ENCODE peak calls at places on chromosomes 3 and 15, in nine cellular contexts. Y, H, I, S, O, D, K, P and R are unnamed samples.

GRCh38 chr15:82043726-82044372 is 2.0 kb downstream of the MEX3B start:
- DNase-seq in Y (no peak), H (no peak), I (no peak), S (peak; percentile 50), O (no peak), D (no peak), K (no peak), P (peak; percentile 46), R (no peak)

GRCh38 chr3:196995646-196996355 is 27.2 kb upstream of the PIGZ start:
- DNase-seq in Y (no peak), H (no peak), I (no peak), S (peak; percentile 30), O (no peak), D (no peak), K (no peak), P (no peak), R (no peak)

GRCh38 chr3:192422998-192423349 is 304.4 kb downstream of the FGF12 start:
- DNase-seq in Y (peak; percentile 28), H (peak; percentile 20), I (no peak), S (no peak), O (no peak), D (peak; percentile 19), K (no peak), P (no peak), R (no peak)

GRCh38 chr3:173371848-173372487 is 25.6 kb upstream of the NLGN1 start:
- DNase-seq in Y (peak; percentile 31), H (no peak), I (no peak), S (no peak), O (peak; percentile 24), D (peak; percentile 49), K (no peak), P (no peak), R (no peak)

GRCh38 chr3:4716231-4716630 is 223.1 kb downstream of the ITPR1 start:
- DNase-seq in Y (no peak), H (no peak), I (no peak), S (no peak), O (no peak), D (no peak), K (no peak), P (no peak), R (no peak)

GRCh38 chr15:79914728-79915127 is 17.9 kb upstream of the MTHFS start:
- DNase-seq in Y (no peak), H (no peak), I (no peak), S (no peak), O (no peak), D (no peak), K (no peak), P (no peak), R (no peak)

GRCh38 chr3:172233474-172234277 is 194.3 kb downstream of the FNDC3B start:
- DNase-seq in Y (no peak), H (no peak), I (no peak), S (no peak), O (no peak), D (no peak), K (no peak), P (no peak), R (no peak)

GRCh38 chr3:73055583-73056364 is 5.7 kb upstream of the EBLN2 start:
- DNase-seq in Y (no peak), H (no peak), I (no peak), S (no peak), O (no peak), D (no peak), K (no peak), P (no peak), R (no peak)

GRCh38 chr15:58423205-58423604 is 8.6 kb upstream of the LIPC start:
- DNase-seq in Y (no peak), H (no peak), I (no peak), S (no peak), O (no peak), D (no peak), K (no peak), P (no peak), R (no peak)

GRCh38 chr3:76724706-76725105 is 315.2 kb upstream of the ROBO2 start:
- DNase-seq in Y (no peak), H (no peak), I (no peak), S (no peak), O (no peak), D (no peak), K (no peak), P (no peak), R (no peak)

GRCh38 chr3:64918989-64919388 is 231.2 kb upstream of the ADAMTS9 start:
- DNase-seq in Y (no peak), H (no peak), I (no peak), S (no peak), O (no peak), D (no peak), K (no peak), P (no peak), R (no peak)

GRCh38 chr15:45641374-45641778 is 6.5 kb downstream of the SQOR start:
- DNase-seq in Y (no peak), H (no peak), I (peak; percentile 81), S (peak; percentile 54), O (no peak), D (peak; percentile 94), K (no peak), P (no peak), R (peak; percentile 49)

GRCh38 chr3:98964784-98965183 is 63.3 kb upstream of the DCBLD2 start:
- DNase-seq in Y (no peak), H (no peak), I (no peak), S (no peak), O (no peak), D (no peak), K (no peak), P (no peak), R (no peak)

GRCh38 chr3:73292241-73292640 is 230.8 kb downstream of the EBLN2 start:
- DNase-seq in Y (no peak), H (no peak), I (no peak), S (no peak), O (no peak), D (no peak), K (no peak), P (no peak), R (no peak)

GRCh38 chr3:143283432-143284128 is 164.0 kb downstream of the CHST2 start:
- DNase-seq in Y (peak; percentile 23), H (no peak), I (no peak), S (no peak), O (no peak), D (no peak), K (no peak), P (no peak), R (no peak)

GRCh38 chr3:105791919-105792786 is 76.7 kb downstream of the CBLB start:
- DNase-seq in Y (no peak), H (no peak), I (peak; percentile 35), S (peak; percentile 83), O (peak; percentile 54), D (peak; percentile 99), K (no peak), P (no peak), R (peak; percentile 94)

GRCh38 chr3:185153170-185153733 is 392 bp upstream of the C3orf70 start:
- DNase-seq in Y (no peak), H (no peak), I (no peak), S (peak; percentile 56), O (peak; percentile 22), D (no peak), K (no peak), P (no peak), R (peak; percentile 29)

GRCh38 chr15:87362531-87362930 is 894.0 kb downstream of the NTRK3 start:
- DNase-seq in Y (no peak), H (no peak), I (no peak), S (no peak), O (no peak), D (no peak), K (no peak), P (no peak), R (no peak)

DNA sequence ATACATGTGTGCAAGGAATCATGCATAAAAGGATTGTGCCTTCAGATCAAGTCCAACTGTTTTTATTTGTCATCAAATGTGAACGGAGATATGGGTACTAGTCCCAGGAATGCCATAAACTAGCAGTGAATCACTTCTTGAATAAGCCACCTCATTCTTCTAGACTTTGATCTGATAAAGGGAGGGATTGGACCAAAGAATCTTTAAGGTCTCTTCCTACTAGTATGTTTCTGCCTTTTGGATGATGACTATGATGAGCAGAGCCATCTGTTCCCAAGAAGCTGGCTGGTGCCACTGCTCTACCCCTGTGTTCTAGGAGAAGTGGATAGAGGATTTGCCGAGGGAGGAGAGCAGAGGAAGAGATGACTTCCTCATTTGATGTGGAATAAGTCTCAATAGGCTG is 28.8 kb upstream of the UACA start:
- DNase-seq in Y (no peak), H (no peak), I (peak; percentile 71), S (no peak), O (no peak), D (no peak), K (no peak), P (no peak), R (no peak)
- H3K27ac ChIP-seq in Y (no peak overlapping the region), H (no peak overlapping the region), I (peak overlapping the region; percentile 93), S (no peak overlapping the region), O (peak overlapping the region; percentile 7), D (peak overlapping the region; percentile 24), K (no peak overlapping the region), P (no peak overlapping the region), R (no peak overlapping the region)

GRCh38 chr3:145359040-145359439 is 801.9 kb downstream of the PLOD2 start:
- DNase-seq in Y (no peak), H (no peak), I (no peak), S (no peak), O (no peak), D (no peak), K (no peak), P (no peak), R (no peak)

GRCh38 chr3:145357453-145357852 is 803.5 kb downstream of the PLOD2 start:
- DNase-seq in Y (no peak), H (no peak), I (no peak), S (no peak), O (no peak), D (peak; percentile 4), K (no peak), P (no peak), R (no peak)

GRCh38 chr3:145355175-145355574 is 805.8 kb downstream of the PLOD2 start:
- DNase-seq in Y (no peak), H (no peak), I (no peak), S (no peak), O (no peak), D (no peak), K (no peak), P (no peak), R (no peak)
- H3K9me3 ChIP-seq in Y (no peaks in the 10 kb centered on the region), H (no peaks in the 10 kb centered on the region), I (peaks cover 3% of the 10 kb centered on the region), S (peaks cover 17% of the 10 kb centered on the region), O (no peaks in the 10 kb centered on the region), D (no peaks in the 10 kb centered on the region), K (no peaks in the 10 kb centered on the region), P (peaks cover 9% of the 10 kb centered on the region), R (peaks cover 15% of the 10 kb centered on the region)

DNA sequence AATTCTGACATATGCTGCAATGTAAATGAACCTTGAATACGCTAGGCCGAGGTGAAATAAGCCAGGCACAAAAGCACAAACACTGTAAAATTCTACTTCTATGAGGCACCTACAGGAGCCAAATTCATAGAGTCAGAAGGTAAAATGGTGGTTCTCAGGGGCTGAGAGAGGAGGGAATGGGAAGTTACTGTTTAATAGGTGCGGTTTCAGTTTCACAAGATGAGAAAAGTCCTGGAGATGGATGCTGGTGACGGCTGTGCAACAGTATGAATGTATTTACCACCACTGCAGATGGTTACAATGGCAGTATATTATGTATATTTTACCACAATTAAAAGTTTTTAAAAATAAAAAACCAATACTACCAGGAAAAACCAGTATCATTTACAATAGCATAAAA is 4.0 kb downstream of the TNK2 start:
- DNase-seq in Y (no peak), H (peak; percentile 31), I (no peak), S (no peak), O (no peak), D (no peak), K (no peak), P (no peak), R (no peak)
- H3K4me1 ChIP-seq in Y (peaks cover 22% of the 10 kb centered on the region), H (peaks cover 68% of the 10 kb centered on the region), I (peaks cover 18% of the 10 kb centered on the region), S (peaks cover 42% of the 10 kb centered on the region), O (peaks cover 45% of the 10 kb centered on the region), D (peaks cover 11% of the 10 kb centered on the region), K (peaks cover 57% of the 10 kb centered on the region), P (peaks cover 84% of the 10 kb centered on the region), R (peaks cover 27% of the 10 kb centered on the region)

GRCh38 chr3:102079809-102080197 is 230.5 kb downstream of the NFKBIZ start:
- DNase-seq in Y (peak; percentile 19), H (no peak), I (no peak), S (no peak), O (no peak), D (no peak), K (no peak), P (no peak), R (no peak)
- H3K27ac ChIP-seq in Y (no peak overlapping the region), H (no peak overlapping the region), I (no peak overlapping the region), S (no peak overlapping the region), O (no peak overlapping the region), D (no peak overlapping the region), K (peak overlapping the region; percentile 36), P (no peak overlapping the region), R (no peak overlapping the region)